ENCODE peak calls at places on chromosomes 12 and 14, in five cellular contexts. N is RWPE1, K is body of pancreas, A is HL-60, O is tibial artery. Q is an unnamed sample.

GRCh38 chr14:104187931-104188726 is 49.7 kb downstream of the KIF26A start:
- DNase-seq in N (no peak), K (no peak), A (no peak), O (no peak), Q (no peak)

GRCh38 chr12:49295087-49296001 is at the start of gene PRPH:
- DNase-seq in N (no peak), K (peak), A (no peak), O (peak), Q (no peak)

GRCh38 chr12:117025481-117026151 is 73.6 kb downstream of the TESC start:
- DNase-seq in N (peak), K (peak), A (peak), O (no peak), Q (peak)

GRCh38 chr14:86673523-86673969 is 1143.6 kb downstream of the FLRT2 start:
- DNase-seq in N (peak), K (peak), A (no peak), O (no peak), Q (no peak)

GRCh38 chr12:442235-442884 is 17.4 kb upstream of the B4GALNT3 start:
- DNase-seq in N (peak), K (peak), A (no peak), O (no peak), Q (no peak)

GRCh38 chr14:87529081-87529480 is 463.9 kb downstream of the GALC start:
- DNase-seq in N (no peak), K (no peak), A (no peak), O (no peak), Q (no peak)

GRCh38 chr12:117067016-117067415 is 32.2 kb downstream of the TESC start:
- DNase-seq in N (no peak), K (no peak), A (no peak), O (no peak), Q (no peak)

GRCh38 chr14:57182760-57183503 is 85.8 kb downstream of the EXOC5 start:
- DNase-seq in N (peak), K (no peak), A (no peak), O (no peak), Q (no peak)

GRCh38 chr12:75834591-75834990 is 197.0 kb downstream of the PHLDA1 start:
- DNase-seq in N (no peak), K (no peak), A (no peak), O (no peak), Q (no peak)

GRCh38 chr12:20525064-20525610 is 156.8 kb downstream of the PDE3A start:
- DNase-seq in N (no peak), K (no peak), A (no peak), O (no peak), Q (no peak)

GRCh38 chr12:54017027-54017788 is 8.4 kb downstream of the HOXC8 start:
- DNase-seq in N (peak), K (peak), A (no peak), O (peak), Q (no peak)

GRCh38 chr12:8145754-8146415 is 10.9 kb upstream of the ZNF705A start:
- DNase-seq in N (no peak), K (peak), A (no peak), O (peak), Q (peak)

GRCh38 chr12:28535216-28535615 is 345.0 kb downstream of the CCDC91 start:
- DNase-seq in N (peak), K (no peak), A (no peak), O (no peak), Q (no peak)

GRCh38 chr14:24149302-24149969 is 2.1 kb downstream of the RNF31 start:
- DNase-seq in N (no peak), K (no peak), A (no peak), O (no peak), Q (no peak)

GRCh38 chr12:88893801-88894200 is 313.5 kb upstream of the KITLG start:
- DNase-seq in N (no peak), K (no peak), A (no peak), O (no peak), Q (no peak)

GRCh38 chr14:103393078-103393477 is 7.9 kb downstream of the MARK3 start:
- DNase-seq in N (no peak), K (no peak), A (no peak), O (no peak), Q (no peak)

GRCh38 chr12:118188690-118189371 is 52.9 kb downstream of the PEBP1 start:
- DNase-seq in N (no peak), K (no peak), A (no peak), O (no peak), Q (no peak)

GRCh38 chr14:81464253-81465001 is 64.3 kb upstream of the STON2 start:
- DNase-seq in N (peak), K (peak), A (peak), O (no peak), Q (no peak)

GRCh38 chr14:63956326-63956725 is 103.5 kb downstream of the SYNE2 start:
- DNase-seq in N (no peak), K (no peak), A (no peak), O (no peak), Q (no peak)

GRCh38 chr12:92844147-92844763 is 84.8 kb downstream of the EEA1 start:
- DNase-seq in N (no peak), K (no peak), A (no peak), O (no peak), Q (no peak)

GRCh38 chr12:123037791-123038190 is 57.3 kb downstream of the ARL6IP4 start:
- DNase-seq in N (no peak), K (no peak), A (no peak), O (no peak), Q (no peak)

GRCh38 chr12:3214508-3215365 is 137.6 kb downstream of the TSPAN9 start:
- DNase-seq in N (no peak), K (no peak), A (no peak), O (no peak), Q (no peak)

GRCh38 chr14:95226801-95227200 is 69.5 kb upstream of the DICER1 start:
- DNase-seq in N (no peak), K (no peak), A (no peak), O (no peak), Q (peak)

GRCh38 chr14:69106451-69106850 is 46.5 kb downstream of the DCAF5 start:
- DNase-seq in N (no peak), K (no peak), A (no peak), O (no peak), Q (no peak)
- H3K27ac ChIP-seq in N (peak), K (no peak), A (no peak), O (no peak), Q (no peak)

GRCh38 chr12:106429636-106430035 is 72.1 kb downstream of the POLR3B start:
- DNase-seq in N (no peak), K (no peak), A (no peak), O (no peak), Q (no peak)
- H3K27ac ChIP-seq in N (no peak), K (no peak), A (no peak), O (no peak), Q (no peak)

DNA sequence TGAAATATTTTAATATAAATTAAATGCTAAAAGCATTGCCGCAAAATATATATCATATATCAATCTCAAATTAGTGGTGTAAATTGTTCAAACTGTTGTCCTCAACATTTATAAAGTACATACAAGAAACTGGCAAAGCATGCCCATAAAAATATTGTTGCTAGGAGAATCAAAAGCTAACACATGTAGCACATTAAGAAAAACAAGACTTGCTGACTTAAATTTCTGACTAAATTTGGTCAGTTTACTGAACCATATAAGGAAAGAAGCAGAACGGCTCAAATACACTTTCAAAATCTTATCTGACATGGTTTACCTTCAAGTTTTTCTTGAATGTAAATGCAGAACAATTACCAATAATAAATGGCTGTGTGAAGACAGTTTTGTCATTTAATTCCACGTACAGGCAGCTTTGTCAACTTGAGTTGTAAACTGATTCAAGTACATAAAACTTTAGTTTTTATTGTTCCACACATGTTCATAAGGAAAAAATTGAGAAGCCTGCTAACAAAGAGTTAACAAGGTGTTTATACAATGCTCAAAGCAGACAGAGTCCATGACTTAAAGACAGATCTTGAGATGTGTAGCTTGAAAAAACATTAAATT is 50.4 kb downstream of the PPP1R12A start:
- DNase-seq in N (no peak), K (no peak), A (no peak), O (no peak), Q (no peak)
- H3K27ac ChIP-seq in N (no peak), K (no peak), A (no peak), O (peak), Q (peak)

DNA sequence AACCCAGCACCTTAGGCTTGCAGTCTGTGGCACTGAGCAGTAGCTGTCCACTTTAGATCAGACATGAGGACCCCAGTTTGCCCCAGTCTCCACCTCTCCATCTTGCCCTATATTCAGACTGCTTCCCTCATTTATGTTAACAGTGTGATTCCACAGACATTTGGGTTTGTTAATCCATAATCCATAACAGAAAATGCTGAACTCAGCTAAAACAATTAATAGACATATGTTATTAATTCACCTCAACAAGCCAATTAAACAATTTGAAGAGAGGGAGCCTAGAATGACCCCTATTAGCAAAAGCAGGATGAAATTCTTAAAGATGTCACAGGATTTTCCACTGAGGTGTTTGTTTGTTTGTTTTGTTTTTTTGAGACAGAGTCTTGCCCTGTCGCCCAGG is 9.1 kb downstream of the CDKL1 start:
- DNase-seq in N (no peak), K (no peak), A (no peak), O (no peak), Q (no peak)
- H3K27ac ChIP-seq in N (no peak), K (no peak), A (no peak), O (no peak), Q (no peak)

GRCh38 chr12:26431211-26431610 is 235.8 kb downstream of the SSPN start:
- DNase-seq in N (no peak), K (no peak), A (no peak), O (no peak), Q (no peak)
- H3K27ac ChIP-seq in N (no peak), K (no peak), A (no peak), O (no peak), Q (no peak)

DNA sequence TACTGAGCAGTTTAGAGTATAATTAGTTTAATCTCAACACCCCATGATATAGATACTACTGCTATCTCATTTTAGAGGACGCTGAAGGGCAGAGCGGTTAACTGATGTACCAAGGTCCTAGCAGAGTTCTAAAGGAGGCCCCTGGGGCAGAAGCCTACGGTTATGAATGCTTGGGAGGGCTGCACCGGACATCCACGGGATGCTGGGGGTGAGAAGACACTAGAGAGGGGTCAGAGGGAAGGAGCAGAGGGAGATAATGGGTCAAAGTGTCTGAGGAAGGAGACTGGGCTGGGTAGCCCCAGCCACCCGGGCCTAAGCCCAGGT is 1.6 kb upstream of the ACTR6 start:
- DNase-seq in N (peak), K (no peak), A (no peak), O (no peak), Q (no peak)
- H3K27ac ChIP-seq in N (peak), K (no peak), A (peak), O (peak), Q (no peak)

GRCh38 chr12:104457746-104458644 is 1.2 kb downstream of the CHST11 start:
- DNase-seq in N (peak), K (peak), A (no peak), O (peak), Q (no peak)
- H3K27ac ChIP-seq in N (peak), K (peak), A (peak), O (peak), Q (peak)

DNA sequence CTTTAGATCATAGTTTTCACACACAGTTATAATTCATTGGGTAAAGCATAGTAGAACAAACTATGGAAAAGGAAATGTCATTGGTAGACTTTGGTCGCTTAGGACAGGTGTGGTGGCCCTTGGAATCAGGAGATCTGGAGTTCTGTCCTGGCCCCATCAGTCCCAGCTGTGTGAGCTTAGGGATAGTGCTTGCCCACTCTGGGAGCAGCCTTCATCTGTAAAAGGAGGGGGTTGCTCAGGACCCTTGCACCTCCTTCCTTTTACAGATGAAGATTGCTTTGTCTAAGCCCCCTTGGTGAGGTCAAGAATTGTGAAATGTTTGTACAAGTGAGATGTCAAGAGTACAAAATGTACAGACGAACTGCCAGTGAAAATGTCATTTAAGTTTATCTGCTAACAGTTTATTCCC is 93.2 kb downstream of the BORCS5 start:
- DNase-seq in N (no peak), K (no peak), A (no peak), O (no peak), Q (no peak)
- H3K27ac ChIP-seq in N (no peak), K (peak), A (peak), O (no peak), Q (no peak)

DNA sequence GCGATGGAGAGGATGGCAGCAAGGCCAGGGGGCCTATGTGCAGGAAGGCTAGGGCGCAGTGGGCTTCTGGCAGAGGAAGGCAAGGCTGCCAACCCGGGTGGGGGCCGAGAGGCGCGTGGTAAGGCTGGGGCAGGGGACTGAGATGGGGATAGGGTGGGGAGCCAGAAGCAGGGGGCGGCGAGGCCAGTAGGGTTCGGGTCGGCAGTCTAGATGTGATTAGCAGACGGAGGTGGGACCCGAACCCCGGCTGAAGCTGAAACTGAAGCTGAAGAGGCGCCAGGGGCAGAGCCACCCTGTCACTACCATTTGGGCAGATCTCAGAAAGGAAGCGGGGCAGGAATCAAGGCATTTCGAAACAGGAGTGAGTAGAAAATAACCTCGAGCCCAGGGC is 519 bp downstream of the TMED8 start:
- DNase-seq in N (no peak), K (peak), A (no peak), O (no peak), Q (no peak)
- H3K27ac ChIP-seq in N (peak), K (peak), A (peak), O (peak), Q (peak)

GRCh38 chr12:7059780-7060179 is 738 bp upstream of the C1S start:
- DNase-seq in N (no peak), K (no peak), A (no peak), O (no peak), Q (peak)
- H3K27ac ChIP-seq in N (peak), K (peak), A (no peak), O (peak), Q (peak)

Q was measured in coronary artery.